ENCODE peak calls at places on chromosomes 6 and 20, in five cellular contexts. One of them, this sample, is unnamed.

GRCh38 chr6:103327079-103327478 is 1532.6 kb downstream of the HACE1 start:
- DNase-seq in OCI-LY7: no peak
- DNase-seq in GM20000: no peak
- DNase-seq in GM13977: no peak
- DNase-seq in astrocyte: no peak
- DNase-seq in this sample: no peak

GRCh38 chr6:148776321-148776966 is 29.6 kb downstream of the UST start:
- DNase-seq in OCI-LY7: no peak
- DNase-seq in GM20000: no peak
- DNase-seq in GM13977: no peak
- DNase-seq in astrocyte: peak
- DNase-seq in this sample: no peak

GRCh38 chr20:24772667-24773066 is 176.4 kb upstream of the CST7 start:
- DNase-seq in OCI-LY7: no peak
- DNase-seq in GM20000: no peak
- DNase-seq in GM13977: no peak
- DNase-seq in astrocyte: no peak
- DNase-seq in this sample: no peak

GRCh38 chr6:87932361-87932760 is 115.3 kb upstream of the SPACA1 start:
- DNase-seq in OCI-LY7: peak
- DNase-seq in GM20000: no peak
- DNase-seq in GM13977: no peak
- DNase-seq in astrocyte: no peak
- DNase-seq in this sample: no peak

GRCh38 chr6:13377054-13377758 is 48.9 kb upstream of the TBC1D7 start:
- DNase-seq in OCI-LY7: no peak
- DNase-seq in GM20000: no peak
- DNase-seq in GM13977: no peak
- DNase-seq in astrocyte: no peak
- DNase-seq in this sample: no peak

GRCh38 chr6:150070236-150070860 is 1.4 kb upstream of the ULBP3 start:
- DNase-seq in OCI-LY7: no peak
- DNase-seq in GM20000: no peak
- DNase-seq in GM13977: no peak
- DNase-seq in astrocyte: no peak
- DNase-seq in this sample: no peak

GRCh38 chr6:157982580-157983438 is 1.1 kb downstream of the SYNJ2 start:
- DNase-seq in OCI-LY7: no peak
- DNase-seq in GM20000: peak
- DNase-seq in GM13977: no peak
- DNase-seq in astrocyte: peak
- DNase-seq in this sample: peak

GRCh38 chr20:58073945-58074920 is 154.2 kb downstream of the ANKRD60 start:
- DNase-seq in OCI-LY7: no peak
- DNase-seq in GM20000: no peak
- DNase-seq in GM13977: no peak
- DNase-seq in astrocyte: peak
- DNase-seq in this sample: no peak

GRCh38 chr20:3658708-3659491 is 4.3 kb downstream of the GFRA4 start:
- DNase-seq in OCI-LY7: peak
- DNase-seq in GM20000: peak
- DNase-seq in GM13977: peak
- DNase-seq in astrocyte: no peak
- DNase-seq in this sample: peak

GRCh38 chr20:64137598-64138031 is 26.6 kb upstream of the MYT1 start:
- DNase-seq in OCI-LY7: no peak
- DNase-seq in GM20000: no peak
- DNase-seq in GM13977: no peak
- DNase-seq in astrocyte: no peak
- DNase-seq in this sample: no peak

GRCh38 chr6:155495011-155495768 is 39.6 kb upstream of the NOX3 start:
- DNase-seq in OCI-LY7: peak
- DNase-seq in GM20000: no peak
- DNase-seq in GM13977: no peak
- DNase-seq in astrocyte: peak
- DNase-seq in this sample: no peak
- TF ChIP-seq CTCF in OCI-LY7: peak
- TF ChIP-seq CTCF in GM20000: no peak
- TF ChIP-seq CTCF in GM13977: peak
- TF ChIP-seq CTCF in astrocyte: peak
- TF ChIP-seq CTCF in this sample: no peak

DNA sequence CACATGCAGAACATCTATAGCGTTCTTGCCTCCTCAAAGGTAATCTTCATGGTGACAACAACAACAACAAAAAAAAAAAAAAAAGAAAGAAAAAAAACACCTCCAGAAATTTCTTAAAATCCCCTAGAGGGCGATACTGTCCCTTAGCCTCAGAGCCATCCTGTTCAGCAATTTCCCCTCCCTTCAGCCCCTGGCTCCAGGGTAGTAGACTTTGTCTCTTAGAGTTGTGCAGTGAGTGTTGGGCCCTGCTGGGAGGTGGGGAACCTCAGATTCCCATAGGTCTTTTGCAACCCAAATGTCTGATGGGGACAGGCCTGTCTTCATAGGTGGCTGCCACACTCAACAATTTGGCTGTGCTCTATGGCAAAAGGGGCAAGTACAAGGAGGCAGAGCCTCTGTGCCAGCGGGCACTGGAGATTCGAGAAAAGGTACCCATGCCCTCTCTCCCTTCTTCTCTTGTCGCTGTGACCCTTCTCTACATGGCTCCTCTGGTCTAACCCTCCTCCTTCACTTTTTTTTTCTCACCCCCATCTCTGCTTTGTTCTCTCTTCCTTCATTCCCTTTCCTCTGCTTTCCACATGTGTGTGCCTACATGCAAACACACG is 6.0 kb upstream of the PTK7 start:
- DNase-seq in OCI-LY7: peak
- DNase-seq in GM20000: peak
- DNase-seq in GM13977: peak
- DNase-seq in astrocyte: peak
- DNase-seq in this sample: peak
- TF ChIP-seq CTCF in OCI-LY7: peak
- TF ChIP-seq CTCF in GM20000: no peak
- TF ChIP-seq CTCF in GM13977: peak
- TF ChIP-seq CTCF in astrocyte: peak
- TF ChIP-seq CTCF in this sample: peak

DNA sequence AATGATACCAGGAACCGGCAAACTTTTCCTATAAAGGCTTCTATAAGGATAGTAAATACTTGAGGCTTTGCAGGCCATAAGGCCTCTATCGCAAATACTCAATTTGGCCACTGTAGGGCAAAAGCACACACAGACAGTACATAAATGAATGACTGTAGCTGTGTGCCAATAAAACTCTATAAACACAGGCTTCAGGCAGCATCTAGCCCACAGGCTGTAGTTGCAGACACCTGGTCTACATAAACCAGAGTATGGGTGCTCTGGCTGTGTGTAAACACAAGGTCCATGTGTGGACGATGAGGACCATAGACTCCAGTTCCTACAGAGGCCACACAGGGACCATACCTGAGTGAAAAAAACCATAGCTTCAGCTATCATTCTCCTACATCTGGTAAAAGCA is 52.2 kb downstream of the ZMYND8 start:
- DNase-seq in OCI-LY7: no peak
- DNase-seq in GM20000: no peak
- DNase-seq in GM13977: no peak
- DNase-seq in astrocyte: peak
- DNase-seq in this sample: no peak
- TF ChIP-seq CTCF in OCI-LY7: no peak
- TF ChIP-seq CTCF in GM20000: no peak
- TF ChIP-seq CTCF in GM13977: no peak
- TF ChIP-seq CTCF in astrocyte: no peak
- TF ChIP-seq CTCF in this sample: no peak

GRCh38 chr6:46407246-46407645 is 84.0 kb downstream of the RCAN2 start:
- DNase-seq in OCI-LY7: no peak
- DNase-seq in GM20000: no peak
- DNase-seq in GM13977: no peak
- DNase-seq in astrocyte: no peak
- DNase-seq in this sample: no peak

GRCh38 chr6:46412662-46413061 is 78.6 kb downstream of the RCAN2 start:
- DNase-seq in OCI-LY7: peak
- DNase-seq in GM20000: no peak
- DNase-seq in GM13977: no peak
- DNase-seq in astrocyte: no peak
- DNase-seq in this sample: no peak

GRCh38 chr6:46407785-46408530 is 83.3 kb downstream of the RCAN2 start:
- DNase-seq in OCI-LY7: no peak
- DNase-seq in GM20000: no peak
- DNase-seq in GM13977: no peak
- DNase-seq in astrocyte: no peak
- DNase-seq in this sample: no peak

GRCh38 chr6:46411798-46412197 is 79.5 kb downstream of the RCAN2 start:
- DNase-seq in OCI-LY7: no peak
- DNase-seq in GM20000: no peak
- DNase-seq in GM13977: no peak
- DNase-seq in astrocyte: no peak
- DNase-seq in this sample: no peak

DNA sequence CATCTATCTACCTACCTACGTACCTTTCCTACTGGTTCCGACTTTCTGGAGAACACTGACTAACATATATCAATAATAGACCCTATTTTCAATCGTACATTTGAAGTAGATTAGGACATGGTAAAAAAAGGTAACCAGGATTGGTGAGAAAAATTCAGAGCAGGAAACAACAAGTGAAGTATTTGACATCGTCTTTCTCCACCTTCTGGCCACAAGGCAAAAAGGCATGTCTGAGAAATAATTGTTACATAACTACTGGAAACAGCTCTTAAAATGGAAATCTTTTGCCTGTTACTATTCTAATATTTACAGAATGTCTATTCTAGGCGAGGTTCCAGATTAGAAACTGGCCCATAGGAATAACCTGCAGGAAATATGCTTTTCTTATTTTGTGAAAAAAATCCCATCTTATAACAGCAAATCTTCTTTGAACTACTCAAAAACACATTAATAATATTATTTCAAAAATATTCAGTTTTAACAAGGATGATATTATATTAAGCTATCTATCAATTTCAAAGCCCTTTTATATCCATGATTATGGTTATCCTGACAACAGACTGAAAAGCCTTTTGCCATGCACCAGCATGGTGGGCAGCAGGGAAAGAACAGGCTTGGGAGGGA is 80.8 kb downstream of the RCAN2 start:
- DNase-seq in OCI-LY7: peak
- DNase-seq in GM20000: peak
- DNase-seq in GM13977: peak
- DNase-seq in astrocyte: peak
- DNase-seq in this sample: peak
- TF ChIP-seq CTCF in OCI-LY7: peak
- TF ChIP-seq CTCF in GM20000: peak
- TF ChIP-seq CTCF in GM13977: peak
- TF ChIP-seq CTCF in astrocyte: peak
- TF ChIP-seq CTCF in this sample: peak

GRCh38 chr20:56630086-56630493 is 984 bp downstream of the TFAP2C start:
- DNase-seq in OCI-LY7: no peak
- DNase-seq in GM20000: peak
- DNase-seq in GM13977: peak
- DNase-seq in astrocyte: peak
- DNase-seq in this sample: peak
- TF ChIP-seq CTCF in OCI-LY7: peak
- TF ChIP-seq CTCF in GM20000: no peak
- TF ChIP-seq CTCF in GM13977: no peak
- TF ChIP-seq CTCF in astrocyte: peak
- TF ChIP-seq CTCF in this sample: peak

GRCh38 chr6:24882295-24882694 is 53.5 kb downstream of the RIPOR2 start:
- DNase-seq in OCI-LY7: no peak
- DNase-seq in GM20000: no peak
- DNase-seq in GM13977: no peak
- DNase-seq in astrocyte: no peak
- DNase-seq in this sample: no peak
- TF ChIP-seq CTCF in OCI-LY7: no peak
- TF ChIP-seq CTCF in GM20000: no peak
- TF ChIP-seq CTCF in GM13977: no peak
- TF ChIP-seq CTCF in astrocyte: no peak
- TF ChIP-seq CTCF in this sample: no peak

GRCh38 chr6:113104546-113105325 is 752.4 kb upstream of the MARCKS start:
- DNase-seq in OCI-LY7: no peak
- DNase-seq in GM20000: no peak
- DNase-seq in GM13977: no peak
- DNase-seq in astrocyte: peak
- DNase-seq in this sample: no peak

GRCh38 chr6:113111550-113111949 is 745.6 kb upstream of the MARCKS start:
- DNase-seq in OCI-LY7: no peak
- DNase-seq in GM20000: no peak
- DNase-seq in GM13977: no peak
- DNase-seq in astrocyte: no peak
- DNase-seq in this sample: no peak

GRCh38 chr6:113110211-113110610 is 746.9 kb upstream of the MARCKS start:
- DNase-seq in OCI-LY7: no peak
- DNase-seq in GM20000: no peak
- DNase-seq in GM13977: no peak
- DNase-seq in astrocyte: no peak
- DNase-seq in this sample: no peak
- TF ChIP-seq CTCF in OCI-LY7: no peak
- TF ChIP-seq CTCF in GM20000: no peak
- TF ChIP-seq CTCF in GM13977: no peak
- TF ChIP-seq CTCF in astrocyte: no peak
- TF ChIP-seq CTCF in this sample: no peak

This sample was measured in activated CD8-positive, alpha-beta T cell treated with anti-CD3 and anti-CD28 coated beads for 36 hours.